ENCODE peak calls at places on chromosomes 1 and 21, in five cellular contexts. N is mesendoderm, M is psoas muscle, U is mesenchymal stem cell, B is colonic mucosa. A is an unnamed sample. For H3K4me1, the result is how much of the 10 kb centered on the place peaks cover.

GRCh38 chr1:9233241-9233941 is 1.2 kb upstream of the H6PD start:
- DNase-seq in N (no peak), M (peak), B (peak), U (peak), A (peak)

GRCh38 chr1:117842408-117843170 is 86.8 kb downstream of the GDAP2 start:
- DNase-seq in N (peak), B (no peak), U (no peak), M (no peak), A (no peak)

GRCh38 chr1:89633745-89634625 is 1.1 kb downstream of the LRRC8C start:
- DNase-seq in M (no peak), N (peak), B (peak), U (peak), A (no peak)

GRCh38 chr1:108505766-108506075 is 54.2 kb upstream of the EEIG2 start:
- DNase-seq in N (no peak), M (no peak), U (no peak), B (no peak), A (no peak)

GRCh38 chr1:3668585-3669300 is 16.4 kb downstream of the TP73 start:
- DNase-seq in M (peak), U (no peak), N (peak), B (peak), A (peak)

GRCh38 chr1:19034721-19035120 is 78.2 kb upstream of the IFFO2 start:
- DNase-seq in U (no peak), N (no peak), M (no peak), B (no peak), A (no peak)

GRCh38 chr1:66000033-66000637 is 207.4 kb downstream of the PDE4B start:
- DNase-seq in U (no peak), N (no peak), B (no peak), M (no peak), A (no peak)

GRCh38 chr1:80509965-80510522 is 1290.7 kb upstream of the ADGRL2 start:
- DNase-seq in M (no peak), U (no peak), B (no peak), N (peak), A (no peak)

GRCh38 chr1:161486806-161487482 is 18.3 kb upstream of the FCGR2A start:
- DNase-seq in U (peak), N (peak), M (no peak), B (peak), A (no peak)

GRCh38 chr1:171292799-171293198 is 21.2 kb upstream of the FMO4 start:
- DNase-seq in N (no peak), U (no peak), M (no peak), B (no peak), A (no peak)

GRCh38 chr21:33314096-33314495 is 10.7 kb upstream of the IFNAR1 start:
- DNase-seq in M (no peak), N (no peak), B (no peak), U (no peak), A (no peak)

GRCh38 chr1:2584822-2585317 is 1.7 kb upstream of the PRXL2B start:
- DNase-seq in U (no peak), M (no peak), B (no peak), N (no peak), A (no peak)

GRCh38 chr21:16455978-16456377 is 726.2 kb downstream of the USP25 start:
- DNase-seq in B (no peak), U (no peak), M (no peak), N (no peak), A (no peak)

GRCh38 chr21:35212393-35213127 is 163.5 kb upstream of the RUNX1 start:
- DNase-seq in M (no peak), U (peak), N (no peak), B (no peak), A (peak)

GRCh38 chr1:10692401-10693021 is 103.9 kb downstream of the CASZ1 start:
- DNase-seq in B (peak), M (no peak), N (peak), U (no peak), A (peak)

GRCh38 chr21:39125752-39126485 is 57.3 kb downstream of the PSMG1 start:
- DNase-seq in B (peak), N (peak), M (no peak), U (peak), A (peak)

GRCh38 chr1:75396745-75397144 is 214.2 kb downstream of the SLC44A5 start:
- DNase-seq in M (no peak), U (no peak), N (no peak), B (no peak), A (no peak)

GRCh38 chr1:54474500-54475235 is 68.5 kb upstream of the SSBP3 start:
- DNase-seq in M (peak), N (no peak), B (peak), U (peak), A (no peak)

GRCh38 chr1:1806890-1807289 is 28.6 kb upstream of the NADK start:
- DNase-seq in U (peak), B (no peak), N (no peak), M (no peak), A (no peak)

GRCh38 chr1:156419863-156420208 is 50.8 kb downstream of the RHBG start:
- DNase-seq in M (no peak), N (peak), U (no peak), B (no peak), A (no peak)

DNA sequence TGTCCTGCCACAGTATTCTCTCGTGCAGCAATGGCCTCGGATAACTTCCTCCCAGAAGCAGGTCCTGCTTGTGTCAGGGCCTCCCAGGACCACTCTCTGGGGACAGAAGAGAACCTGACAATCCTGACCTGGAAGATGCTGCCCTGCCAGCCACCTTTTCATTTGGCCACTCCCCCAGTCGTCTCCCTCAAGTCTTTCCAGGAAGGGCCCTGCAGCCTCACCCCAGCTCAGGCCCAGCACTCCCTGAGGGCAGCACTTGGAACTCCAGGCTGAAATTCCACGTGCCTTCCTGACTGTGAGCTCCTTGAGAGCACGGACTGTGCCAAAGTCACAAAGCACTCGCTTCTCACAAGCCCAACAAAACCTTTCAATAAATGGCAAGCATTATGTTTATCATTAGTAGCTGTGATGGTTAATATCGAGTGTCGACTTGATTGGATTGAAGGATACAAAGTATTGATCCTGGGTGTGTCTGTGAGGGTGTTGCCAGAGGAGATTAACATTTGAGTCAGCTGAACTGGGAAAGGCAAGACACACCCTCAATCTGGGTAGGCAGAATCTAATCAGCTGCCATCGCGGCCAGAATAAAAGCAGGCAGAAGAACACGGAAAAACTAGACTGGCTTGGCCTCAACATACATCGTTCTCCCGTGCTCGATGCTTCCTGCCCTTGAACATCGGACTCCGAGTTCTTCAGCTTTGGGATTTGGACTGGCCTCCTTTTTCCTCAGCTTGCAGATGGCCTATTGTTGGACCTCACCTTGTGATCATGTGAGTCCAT is 2.3 kb upstream of the CLEC20A start:
- DNase-seq in N (peak), U (no peak), M (no peak), B (no peak), A (no peak)
- H3K4me1 ChIP-seq in N (under half), U (under half), M (under half), B (under half), A (under half)

GRCh38 chr1:182133181-182133580 is 71.7 kb upstream of the ZNF648 start:
- DNase-seq in U (no peak), B (no peak), N (no peak), M (no peak), A (no peak)
- H3K4me1 ChIP-seq in U (under half), B (under half), N (under half), M (under half), A (under half)

DNA sequence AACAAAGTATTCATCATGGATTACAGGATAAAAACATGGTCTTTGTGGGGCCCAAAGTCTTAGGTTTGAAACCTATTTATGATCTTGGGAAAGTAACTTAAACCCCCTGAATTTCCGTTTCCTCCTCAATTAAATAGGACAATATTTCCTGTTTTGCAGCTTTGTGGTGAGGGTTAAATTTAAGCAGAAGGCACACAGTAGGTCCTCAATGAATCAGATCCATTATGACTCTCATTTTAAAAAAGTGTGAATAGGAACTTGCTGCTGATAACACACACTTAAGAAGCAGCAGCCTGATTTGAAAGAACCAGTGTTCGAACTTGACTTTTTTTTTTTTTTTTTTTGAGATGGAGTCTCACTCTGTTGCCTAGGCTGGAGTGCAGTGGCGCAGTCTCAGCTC is 41.4 kb upstream of the VASH2 start:
- DNase-seq in N (peak), M (no peak), U (no peak), B (no peak), A (no peak)
- H3K4me1 ChIP-seq in N (under half), M (under half), U (under half), B (under half), A (under half)

GRCh38 chr21:26164311-26164710 is 6.3 kb downstream of the APP start:
- DNase-seq in N (no peak), B (no peak), M (no peak), U (no peak), A (no peak)
- H3K4me1 ChIP-seq in N (under half), B (under half), M (under half), U (under half), A (under half)

GRCh38 chr1:218374401-218374848 is 29.3 kb downstream of the TGFB2 start:
- DNase-seq in M (no peak), N (no peak), B (no peak), U (peak), A (no peak)

GRCh38 chr1:218376722-218377121 is 31.6 kb downstream of the TGFB2 start:
- DNase-seq in N (no peak), M (no peak), U (no peak), B (no peak), A (no peak)

GRCh38 chr1:218371927-218372672 is 27.0 kb downstream of the TGFB2 start:
- DNase-seq in B (no peak), N (no peak), M (no peak), U (peak), A (no peak)

GRCh38 chr1:218377143-218377660 is 32.1 kb downstream of the TGFB2 start:
- DNase-seq in B (no peak), U (peak), M (no peak), N (no peak), A (no peak)

DNA sequence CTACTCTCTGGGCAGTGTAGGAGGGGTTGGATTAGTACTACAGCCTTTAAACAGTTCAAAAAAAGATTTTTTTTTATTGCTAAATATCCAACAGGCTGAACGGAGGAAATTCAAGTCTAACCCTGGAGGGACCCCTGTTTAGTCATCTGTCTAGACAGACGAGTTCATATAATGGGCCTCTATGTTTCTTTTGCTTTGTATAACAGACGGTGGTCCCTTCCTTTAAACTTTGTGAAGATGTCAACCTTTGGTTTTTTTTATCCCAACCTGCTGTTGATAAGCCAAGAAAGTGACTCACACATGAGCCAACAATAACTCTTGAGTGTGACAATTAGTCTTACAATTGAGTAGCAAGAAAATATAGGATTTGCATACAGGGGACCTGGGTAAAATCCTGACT is 29.8 kb downstream of the TGFB2 start:
- DNase-seq in U (peak), M (no peak), B (no peak), N (no peak), A (no peak)
- H3K4me1 ChIP-seq in U (under half), M (under half), B (under half), N (under half), A (under half)